ENCODE peak calls at places on chromosomes 13 and 19, in four cellular contexts. I, R, H and U are unnamed samples.

GRCh38 chr13:99847318-99847750 is 124.2 kb downstream of the ZIC5 start:
- DNase-seq in I (no peak), R (no peak), H (no peak), U (no peak)

GRCh38 chr19:55383789-55384575 is at the start of gene TMEM238:
- DNase-seq in I (peak), R (peak), H (peak), U (peak)

GRCh38 chr19:40539070-40539469 is 37.6 kb upstream of the SHKBP1 start:
- DNase-seq in I (no peak), R (no peak), H (no peak), U (no peak)

GRCh38 chr19:1041835-1042685 is 2.2 kb downstream of the ABCA7 start:
- DNase-seq in I (no peak), R (no peak), H (peak), U (no peak)

GRCh38 chr19:18013621-18014111 is 5.7 kb downstream of the ARRDC2 start:
- DNase-seq in I (no peak), R (peak), H (no peak), U (no peak)

GRCh38 chr19:5308471-5309437 is 31.9 kb downstream of the PTPRS start:
- DNase-seq in I (no peak), R (no peak), H (peak), U (peak)

GRCh38 chr13:52001120-52001731 is 10.0 kb downstream of the ATP7B start:
- DNase-seq in I (no peak), R (no peak), H (no peak), U (no peak)

GRCh38 chr13:99902657-99903056 is 68.9 kb downstream of the ZIC5 start:
- DNase-seq in I (no peak), R (no peak), H (no peak), U (no peak)

GRCh38 chr19:48636859-48637448 is at the start of gene DBP:
- DNase-seq in I (peak), R (peak), H (peak), U (no peak)

GRCh38 chr13:95222733-95223018 is 78.6 kb downstream of the ABCC4 start:
- DNase-seq in I (no peak), R (no peak), H (no peak), U (no peak)

GRCh38 chr19:15282311-15282705 is 50.0 kb downstream of the BRD4 start:
- DNase-seq in I (no peak), R (no peak), H (no peak), U (no peak)

GRCh38 chr13:49859568-49859967 is 67.1 kb upstream of the KPNA3 start:
- DNase-seq in I (no peak), R (peak), H (no peak), U (no peak)

GRCh38 chr19:41530761-41531301 is 45.1 kb upstream of the CEACAM21 start:
- DNase-seq in I (no peak), R (peak), H (no peak), U (no peak)

GRCh38 chr13:112335135-112335534 is 41.0 kb upstream of the SPACA7 start:
- DNase-seq in I (no peak), R (no peak), H (no peak), U (no peak)

GRCh38 chr13:37144661-37145060 is 39.2 kb upstream of the CSNK1A1L start:
- DNase-seq in I (no peak), R (no peak), H (no peak), U (no peak)

GRCh38 chr19:45670670-45671453 is 2.8 kb downstream of the GIPR start:
- DNase-seq in I (peak), R (peak), H (peak), U (peak)

GRCh38 chr13:112688560-112689497 is 1.0 kb upstream of the ATP11A start:
- DNase-seq in I (no peak), R (peak), H (peak), U (peak)

GRCh38 chr13:60169239-60170031 is 5.7 kb upstream of the DIAPH3 start:
- DNase-seq in I (no peak), R (no peak), H (no peak), U (no peak)

GRCh38 chr13:94157705-94158218 is 321.7 kb downstream of the DCT start:
- DNase-seq in I (no peak), R (peak), H (no peak), U (peak)

GRCh38 chr19:12933287-12934072 is at the start of gene FARSA:
- DNase-seq in I (peak), R (peak), H (peak), U (peak)

GRCh38 chr19:2720777-2721569 is at the start of gene DIRAS1:
- DNase-seq in I (no peak), R (no peak), H (no peak), U (no peak)

GRCh38 chr13:76542176-76542575 is 344.0 kb downstream of the KCTD12 start:
- DNase-seq in I (no peak), R (no peak), H (no peak), U (no peak)

GRCh38 chr19:14770944-14771839 is 7.2 kb downstream of the ADGRE2 start:
- DNase-seq in I (no peak), R (no peak), H (no peak), U (no peak)

GRCh38 chr13:113739527-113740285 is 19.3 kb upstream of the TMEM255B start:
- DNase-seq in I (peak), R (no peak), H (no peak), U (no peak)

GRCh38 chr13:64446372-64446771 is 2783.8 kb downstream of the PCDH9 start:
- DNase-seq in I (no peak), R (no peak), H (no peak), U (no peak)

GRCh38 chr19:37779139-37780035 is at the start of gene ZNF573:
- DNase-seq in I (peak), R (peak), H (peak), U (peak)
- TF ChIP-seq CTCF in I (no peak), R (no peak), H (peak), U (no peak)

GRCh38 chr19:39498262-39499081 is at the start of gene DLL3:
- DNase-seq in I (no peak), R (no peak), H (no peak), U (no peak)
- H3K4me3 ChIP-seq in I (no peak), R (no peak), H (no peak), U (no peak)

GRCh38 chr13:85383291-85383690 is 415.9 kb downstream of the SLITRK6 start:
- DNase-seq in I (no peak), R (no peak), H (no peak), U (no peak)
- TF ChIP-seq CTCF in I (no peak), R (no peak), H (no peak), U (no peak)

DNA sequence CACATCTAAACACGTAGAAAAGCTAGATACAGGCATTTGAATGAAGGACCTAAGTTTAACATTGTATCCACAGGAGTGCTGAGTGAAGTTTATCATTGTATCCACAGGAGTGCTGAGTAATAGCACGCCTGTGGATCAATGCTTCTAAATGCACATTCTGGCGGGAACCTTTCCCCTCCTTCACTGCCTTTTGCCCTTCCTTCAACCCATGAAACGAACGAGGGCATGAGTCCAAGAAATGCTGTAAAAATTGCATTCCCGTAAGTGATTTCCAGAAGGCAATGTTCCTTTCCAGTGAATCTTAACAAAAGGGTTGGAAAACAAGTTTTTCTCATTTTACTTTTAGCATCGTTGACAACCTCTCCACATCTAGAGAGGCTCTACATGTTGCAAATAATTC is 88.1 kb downstream of the ZDHHC20 start:
- DNase-seq in I (no peak), R (no peak), H (no peak), U (peak)
- H3K4me3 ChIP-seq in I (no peak), R (no peak), H (no peak), U (no peak)